ENCODE peak calls at places on chromosomes 3 and 15, in five cellular contexts. P is T1000, Z is NCI-H1105, D is suprapubic skin, U is sigmoid colon. A is an unnamed sample.

GRCh38 chr15:34582461-34583357 is 742 bp downstream of the GOLGA8B start:
- DNase-seq in P (no peak), Z (peak; percentile 4), D (no peak), U (no peak), A (peak; percentile 34)

GRCh38 chr15:80953953-80954778 is 35.5 kb downstream of the MESD start:
- DNase-seq in P (no peak), Z (no peak), D (no peak), U (no peak), A (no peak)

GRCh38 chr3:16272588-16272987 is 7.6 kb downstream of the OXNAD1 start:
- DNase-seq in P (no peak), Z (no peak), D (no peak), U (no peak), A (no peak)

GRCh38 chr15:55737373-55737772 is 5.6 kb downstream of the PRTG start:
- DNase-seq in P (no peak), Z (no peak), D (no peak), U (no peak), A (peak; percentile 39)

GRCh38 chr15:50562735-50563640 is 16.5 kb upstream of the USP50 start:
- DNase-seq in P (no peak), Z (no peak), D (no peak), U (no peak), A (no peak)

GRCh38 chr3:111763968-111764367 is 95.1 kb upstream of the PHLDB2 start:
- DNase-seq in P (no peak), Z (no peak), D (peak; percentile 69), U (no peak), A (no peak)

GRCh38 chr3:4514321-4514720 is 21.2 kb downstream of the ITPR1 start:
- DNase-seq in P (no peak), Z (no peak), D (no peak), U (no peak), A (no peak)

GRCh38 chr3:88180398-88180999 is 30.7 kb downstream of the C3orf38 start:
- DNase-seq in P (no peak), Z (no peak), D (no peak), U (no peak), A (peak; percentile 44)

GRCh38 chr3:98148751-98149150 is 1.5 kb downstream of the OR5H14 start:
- DNase-seq in P (no peak), Z (no peak), D (no peak), U (no peak), A (no peak)

GRCh38 chr3:188021041-188021440 is 132.9 kb upstream of the LPP start:
- DNase-seq in P (no peak), Z (no peak), D (no peak), U (no peak), A (no peak)

GRCh38 chr3:54822206-54822605 is 105.7 kb downstream of the LRTM1 start:
- DNase-seq in P (no peak), Z (peak; percentile 11), D (no peak), U (no peak), A (peak; percentile 35)

GRCh38 chr3:4410174-4410573 is 56.9 kb downstream of the SUMF1 start:
- DNase-seq in P (no peak), Z (no peak), D (no peak), U (no peak), A (no peak)

GRCh38 chr15:100133001-100133400 is 208.8 kb downstream of the ADAMTS17 start:
- DNase-seq in P (no peak), Z (no peak), D (no peak), U (no peak), A (no peak)

GRCh38 chr3:183818041-183818620 is 7.2 kb downstream of the MAP6D1 start:
- DNase-seq in P (no peak), Z (no peak), D (no peak), U (no peak), A (no peak)

GRCh38 chr15:60914360-60914759 is 314.7 kb downstream of the RORA start:
- DNase-seq in P (no peak), Z (no peak), D (no peak), U (no peak), A (no peak)

GRCh38 chr3:148742127-148742526 is 44.4 kb downstream of the AGTR1 start:
- DNase-seq in P (no peak), Z (no peak), D (no peak), U (no peak), A (no peak)

GRCh38 chr3:81214626-81215025 is 546.8 kb downstream of the GBE1 start:
- DNase-seq in P (no peak), Z (no peak), D (no peak), U (no peak), A (no peak)

GRCh38 chr3:59262076-59262498 is 212.3 kb upstream of the CFAP20DC start:
- DNase-seq in P (no peak), Z (no peak), D (no peak), U (no peak), A (no peak)

GRCh38 chr3:168272343-168272984 is 176.7 kb upstream of the GOLIM4 start:
- DNase-seq in P (no peak), Z (no peak), D (no peak), U (no peak), A (no peak)

GRCh38 chr3:152183473-152183872 is 85.3 kb upstream of the MBNL1 start:
- DNase-seq in P (no peak), Z (peak; percentile 53), D (no peak), U (no peak), A (peak; percentile 15)

GRCh38 chr3:15499536-15499935 is 22.0 kb downstream of the COLQ start:
- DNase-seq in P (no peak), Z (no peak), D (peak; percentile 66), U (no peak), A (no peak)

GRCh38 chr3:141940204-141940776 is 63.8 kb downstream of the ATP1B3 start:
- DNase-seq in P (peak; percentile 90), Z (peak; percentile 93), D (peak; percentile 85), U (peak; percentile 84), A (peak; percentile 62)

GRCh38 chr3:41076399-41076798 is 122.9 kb upstream of the CTNNB1 start:
- DNase-seq in P (no peak), Z (no peak), D (no peak), U (no peak), A (no peak)

GRCh38 chr3:158539414-158540014 is 31.5 kb upstream of the MLF1 start:
- DNase-seq in P (peak; percentile 3), Z (peak; percentile 77), D (no peak), U (no peak), A (peak; percentile 57)

GRCh38 chr3:12972043-12972442 is 101.2 kb downstream of the IQSEC1 start:
- DNase-seq in P (no peak), Z (no peak), D (no peak), U (no peak), A (no peak)

GRCh38 chr3:183370391-183370790 is 58.0 kb downstream of the MCF2L2 start:
- DNase-seq in P (no peak), Z (no peak), D (no peak), U (no peak), A (no peak)

GRCh38 chr3:141644931-141645330 is 93.2 kb upstream of the RNF7 start:
- DNase-seq in P (no peak), Z (no peak), D (peak; percentile 80), U (peak; percentile 87), A (peak; percentile 71)